ENCODE peak calls at places on chromosomes 2 and 18, in ten cellular contexts. W is psoas muscle, T is cardiac muscle cell, D is BJ, G is transverse colon, L is mesendoderm, Y is hepatocyte, U is endodermal cell, N is brain microvascular endothelial cell, E is Peyer's patch. Q is an unnamed sample. For H3K36me3, the result is how much of the 10 kb centered on the place peaks cover.

GRCh38 chr2:217371681-217372297 is 511.9 kb upstream of the TNP1 start:
- DNase-seq in W (no peak), T (no peak), D (no peak), G (no peak), L (peak), Y (no peak), U (peak), N (no peak), E (no peak), Q (no peak)

GRCh38 chr2:135226961-135227360 is 174.9 kb downstream of the RAB3GAP1 start:
- DNase-seq in W (no peak), T (no peak), D (peak), G (no peak), L (no peak), Y (no peak), U (no peak), N (no peak), E (no peak), Q (no peak)

GRCh38 chr2:227701556-227701955 is 16.3 kb downstream of the SLC19A3 start:
- DNase-seq in W (no peak), T (no peak), D (no peak), G (no peak), L (peak), Y (peak), U (no peak), N (no peak), E (no peak), Q (no peak)

GRCh38 chr2:208269091-208269490 is 3.0 kb downstream of the PIKFYVE start:
- DNase-seq in W (no peak), T (no peak), D (no peak), G (no peak), L (peak), Y (peak), U (peak), N (no peak), E (no peak), Q (no peak)

GRCh38 chr2:62586981-62587380 is 81.0 kb upstream of the TMEM17 start:
- DNase-seq in W (no peak), T (no peak), D (no peak), G (no peak), L (no peak), Y (no peak), U (no peak), N (peak), E (no peak), Q (no peak)

GRCh38 chr2:142872900-142873724 is 4.4 kb upstream of the KYNU start:
- DNase-seq in W (no peak), T (no peak), D (peak), G (no peak), L (no peak), Y (no peak), U (no peak), N (peak), E (no peak), Q (no peak)

GRCh38 chr2:109722026-109722425 is 72.1 kb upstream of the RGPD5 start:
- DNase-seq in W (no peak), T (peak), D (no peak), G (no peak), L (no peak), Y (peak), U (no peak), N (no peak), E (no peak), Q (no peak)

GRCh38 chr2:20635698-20636584 is 15.0 kb downstream of the HS1BP3 start:
- DNase-seq in W (peak), T (peak), D (no peak), G (peak), L (peak), Y (peak), U (peak), N (peak), E (peak), Q (peak)

GRCh38 chr18:12843420-12844346 is 40.4 kb downstream of the PTPN2 start:
- DNase-seq in W (no peak), T (peak), D (no peak), G (no peak), L (no peak), Y (no peak), U (peak), N (no peak), E (no peak), Q (no peak)

GRCh38 chr2:214547931-214548330 is 137.1 kb downstream of the VWC2L start:
- DNase-seq in W (no peak), T (no peak), D (no peak), G (no peak), L (no peak), Y (no peak), U (no peak), N (no peak), E (no peak), Q (no peak)

GRCh38 chr2:84856785-84857184 is 24.1 kb downstream of the TRABD2A start:
- DNase-seq in W (no peak), T (no peak), D (no peak), G (peak), L (no peak), Y (no peak), U (peak), N (no peak), E (no peak), Q (no peak)

GRCh38 chr2:236503100-236503499 is 66.5 kb upstream of the ACKR3 start:
- DNase-seq in W (no peak), T (no peak), D (no peak), G (no peak), L (peak), Y (no peak), U (peak), N (no peak), E (no peak), Q (no peak)

GRCh38 chr2:239644016-239644415 is 243.2 kb upstream of the HDAC4 start:
- DNase-seq in W (no peak), T (no peak), D (no peak), G (no peak), L (peak), Y (peak), U (peak), N (peak), E (no peak), Q (no peak)

GRCh38 chr2:105409717-105410116 is 10.9 kb upstream of the FHL2 start:
- DNase-seq in W (peak), T (no peak), D (peak), G (peak), L (no peak), Y (peak), U (no peak), N (no peak), E (no peak), Q (peak)

GRCh38 chr2:42100696-42101585 is 53.1 kb downstream of the PKDCC start:
- DNase-seq in W (peak), T (no peak), D (peak), G (peak), L (peak), Y (peak), U (peak), N (peak), E (peak), Q (peak)

GRCh38 chr18:78246588-78246987 is 733.0 kb upstream of the SALL3 start:
- DNase-seq in W (no peak), T (no peak), D (no peak), G (no peak), L (no peak), Y (no peak), U (no peak), N (no peak), E (no peak), Q (no peak)

GRCh38 chr18:78245451-78245850 is 734.2 kb upstream of the SALL3 start:
- DNase-seq in W (no peak), T (no peak), D (no peak), G (no peak), L (no peak), Y (no peak), U (no peak), N (no peak), E (no peak), Q (no peak)

GRCh38 chr18:78242796-78243195 is 736.8 kb upstream of the SALL3 start:
- DNase-seq in W (peak), T (no peak), D (no peak), G (no peak), L (no peak), Y (no peak), U (no peak), N (no peak), E (no peak), Q (peak)

GRCh38 chr18:78246041-78246440 is 733.6 kb upstream of the SALL3 start:
- DNase-seq in W (no peak), T (no peak), D (no peak), G (no peak), L (no peak), Y (no peak), U (no peak), N (no peak), E (no peak), Q (no peak)

GRCh38 chr18:78244779-78245178 is 734.8 kb upstream of the SALL3 start:
- DNase-seq in W (no peak), T (no peak), D (no peak), G (no peak), L (no peak), Y (no peak), U (no peak), N (no peak), E (no peak), Q (no peak)
- H3K36me3 ChIP-seq in W (under half), T (under half), D (under half), G (under half), L (under half), Y (under half), U (under half), N (under half), E (under half), Q (under half)

GRCh38 chr18:58545338-58546096 is 83.4 kb downstream of the ALPK2 start:
- DNase-seq in W (no peak), T (peak), D (no peak), G (no peak), L (peak), Y (no peak), U (no peak), N (no peak), E (no peak), Q (no peak)
- H3K36me3 ChIP-seq in W (under half), T (under half), D (under half), G (under half), L (under half), Y (under half), U (under half), N (under half), E (under half), Q (under half)

GRCh38 chr18:79901665-79902064 is 49.8 kb downstream of the SLC66A2 start:
- DNase-seq in W (no peak), T (no peak), D (no peak), G (peak), L (no peak), Y (no peak), U (no peak), N (no peak), E (no peak), Q (peak)

GRCh38 chr18:79897940-79898625 is 53.4 kb downstream of the SLC66A2 start:
- DNase-seq in W (no peak), T (no peak), D (no peak), G (peak), L (no peak), Y (no peak), U (no peak), N (no peak), E (peak), Q (no peak)

GRCh38 chr18:79900610-79901570 is 50.6 kb downstream of the SLC66A2 start:
- DNase-seq in W (no peak), T (no peak), D (no peak), G (peak), L (no peak), Y (no peak), U (peak), N (no peak), E (peak), Q (no peak)

GRCh38 chr18:79898952-79899608 is 52.4 kb downstream of the SLC66A2 start:
- DNase-seq in W (no peak), T (no peak), D (no peak), G (peak), L (no peak), Y (no peak), U (no peak), N (no peak), E (peak), Q (no peak)

GRCh38 chr18:79899609-79900435 is 51.6 kb downstream of the SLC66A2 start:
- DNase-seq in W (no peak), T (no peak), D (no peak), G (peak), L (no peak), Y (no peak), U (peak), N (no peak), E (peak), Q (peak)
- H3K36me3 ChIP-seq in W (under half), T (under half), D (under half), G (under half), L (under half), Y (under half), U (under half), N (under half), E (under half), Q (under half)

GRCh38 chr18:76895498-76895897 is 73.1 kb downstream of the ZNF236 start:
- DNase-seq in W (no peak), T (no peak), D (no peak), G (no peak), L (no peak), Y (no peak), U (no peak), N (no peak), E (no peak), Q (no peak)
- H3K36me3 ChIP-seq in W (half or more), T (under half), D (under half), G (under half), L (under half), Y (under half), U (half or more), N (under half), E (under half), Q (under half)

GRCh38 chr2:37644191-37644590 is 27.3 kb downstream of the CDC42EP3 start:
- DNase-seq in W (no peak), T (no peak), D (no peak), G (no peak), L (no peak), Y (no peak), U (no peak), N (no peak), E (no peak), Q (no peak)
- H3K36me3 ChIP-seq in W (half or more), T (under half), D (under half), G (under half), L (under half), Y (under half), U (half or more), N (half or more), E (under half), Q (under half)

Q was measured in heart left ventricle.